ENCODE peak calls at places on chromosomes 12 and 14, in seven cellular contexts. G is stimulated activated CD4-positive, alpha-beta T cell treated with anti-CD3 and anti-CD28 coated beads, TNF-alpha, amount 100 ng/mL, for 24 hours; B is germinal center; H is activated naive CD4-positive, alpha-beta T cell treated with Interleukin-2 at 50 U/mL for 16 hours; W is upper lobe of right lung; J is cardiac fibroblast; S is ovary. V is an unnamed sample.

GRCh38 chr14:100239200-100239839 is 376 bp downstream of the YY1 start:
- DNase-seq in S (peak), B (no peak), W (peak), H (peak), G (no peak), J (no peak), V (peak)

GRCh38 chr12:71371132-71371531 is 68.5 kb upstream of the LGR5 start:
- DNase-seq in J (peak), S (no peak), G (no peak), W (no peak), H (no peak), B (no peak), V (no peak)

GRCh38 chr12:28710882-28711281 is 438.2 kb upstream of the FAR2 start:
- DNase-seq in H (no peak), S (no peak), B (no peak), J (peak), G (no peak), W (no peak), V (no peak)

GRCh38 chr12:48937170-48937569 is 11.9 kb upstream of the FKBP11 start:
- DNase-seq in J (no peak), G (no peak), B (no peak), W (peak), S (no peak), H (no peak), V (no peak)

GRCh38 chr12:53867216-53868012 is 71.2 kb upstream of the HOXC13 start:
- DNase-seq in W (no peak), B (no peak), G (no peak), H (no peak), J (peak), S (no peak), V (no peak)

GRCh38 chr14:105433161-105433605 is 13.6 kb downstream of the MTA1 start:
- DNase-seq in G (no peak), J (no peak), S (no peak), H (no peak), B (no peak), W (no peak), V (no peak)

GRCh38 chr12:51752490-51752889 is 96.0 kb downstream of the FIGNL2 start:
- DNase-seq in H (no peak), W (no peak), B (no peak), G (no peak), S (peak), J (peak), V (no peak)

GRCh38 chr12:98741229-98741614 is 96.1 kb downstream of the APAF1 start:
- DNase-seq in W (no peak), J (no peak), H (peak), B (no peak), S (no peak), G (no peak), V (no peak)

GRCh38 chr12:44379827-44380226 is 496.3 kb downstream of the NELL2 start:
- DNase-seq in G (no peak), B (no peak), W (no peak), J (no peak), H (no peak), S (no peak), V (no peak)

GRCh38 chr14:79638647-79639266 is 572.5 kb downstream of the DIO2 start:
- DNase-seq in J (no peak), G (no peak), S (no peak), B (no peak), H (no peak), W (no peak), V (no peak)

GRCh38 chr14:88824314-88825077 is at the start of gene TTC8:
- DNase-seq in H (peak), B (peak), G (peak), W (peak), S (peak), J (peak), V (peak)

GRCh38 chr12:6346942-6347341 is 5.1 kb upstream of the TNFRSF1A start:
- DNase-seq in W (no peak), H (no peak), J (no peak), B (no peak), S (no peak), G (no peak), V (no peak)

GRCh38 chr14:43116341-43116740 is 1390.7 kb downstream of the FSCB start:
- DNase-seq in J (no peak), W (no peak), G (no peak), S (no peak), B (no peak), H (no peak), V (no peak)

GRCh38 chr12:52239767-52240166 is 6.7 kb downstream of the KRT7 start:
- DNase-seq in W (no peak), H (no peak), J (no peak), B (no peak), G (no peak), S (no peak), V (no peak)

GRCh38 chr12:3550839-3551238 is 59.8 kb downstream of the PRMT8 start:
- DNase-seq in B (no peak), S (no peak), W (no peak), G (no peak), H (no peak), J (no peak), V (no peak)

GRCh38 chr12:76762556-76762955 is 1.4 kb upstream of the ZDHHC17 start:
- DNase-seq in G (no peak), H (no peak), S (no peak), W (no peak), J (peak), B (no peak), V (no peak)

GRCh38 chr12:66196806-66197205 is 7.8 kb downstream of the IRAK3 start:
- DNase-seq in H (no peak), G (no peak), J (peak), W (no peak), B (peak), S (no peak), V (no peak)

GRCh38 chr12:58917699-58918334 is 2.5 kb downstream of the LRIG3 start:
- DNase-seq in W (no peak), G (no peak), B (no peak), S (no peak), H (no peak), J (peak), V (no peak)

GRCh38 chr12:92696240-92696639 is 6.5 kb upstream of the PLEKHG7 start:
- DNase-seq in G (no peak), H (no peak), J (peak), W (no peak), B (no peak), S (no peak), V (no peak)

GRCh38 chr14:52961060-52961639 is 10.3 kb upstream of the FERMT2 start:
- DNase-seq in H (peak), S (peak), W (peak), J (peak), G (no peak), B (peak), V (peak)

GRCh38 chr12:63132201-63132600 is 18.8 kb downstream of the AVPR1A start:
- DNase-seq in B (no peak), W (no peak), H (no peak), J (no peak), S (no peak), G (no peak), V (no peak)

V was measured in activated T-helper 9 cell treated with anti-CD3 and anti-CD28 coated beads, Interleukin-2, amount 50 U/mL, for 16 hours.